ENCODE peak calls at places on chromosomes 2 and 18, in eight cellular contexts. One of them, this sample, is unnamed.

GRCh38 chr18:41524674-41525470 is 430.2 kb upstream of the PIK3C3 start:
- DNase-seq in HL-60: no peak
- DNase-seq in kidney epithelial cell: no peak
- DNase-seq in GM10248: no peak
- DNase-seq in K562: no peak
- DNase-seq in AG09319: no peak
- DNase-seq in pancreas: no peak
- DNase-seq in tibial artery: no peak
- DNase-seq in this sample: no peak

GRCh38 chr2:236712304-236712703 is 142.7 kb downstream of the ACKR3 start:
- DNase-seq in HL-60: no peak
- DNase-seq in kidney epithelial cell: no peak
- DNase-seq in GM10248: no peak
- DNase-seq in K562: no peak
- DNase-seq in AG09319: no peak
- DNase-seq in pancreas: no peak
- DNase-seq in tibial artery: no peak
- DNase-seq in this sample: no peak

GRCh38 chr2:95390272-95390880 is 12.1 kb upstream of the FAHD2A start:
- DNase-seq in HL-60: no peak
- DNase-seq in kidney epithelial cell: no peak
- DNase-seq in GM10248: no peak
- DNase-seq in K562: no peak
- DNase-seq in AG09319: no peak
- DNase-seq in pancreas: no peak
- DNase-seq in tibial artery: no peak
- DNase-seq in this sample: no peak

GRCh38 chr2:219104107-219105050 is 43.7 kb upstream of the IHH start:
- DNase-seq in HL-60: no peak
- DNase-seq in kidney epithelial cell: no peak
- DNase-seq in GM10248: peak
- DNase-seq in K562: peak
- DNase-seq in AG09319: peak
- DNase-seq in pancreas: no peak
- DNase-seq in tibial artery: no peak
- DNase-seq in this sample: no peak

GRCh38 chr2:10792660-10793400 is 19.8 kb downstream of the PDIA6 start:
- DNase-seq in HL-60: no peak
- DNase-seq in kidney epithelial cell: no peak
- DNase-seq in GM10248: no peak
- DNase-seq in K562: no peak
- DNase-seq in AG09319: no peak
- DNase-seq in pancreas: no peak
- DNase-seq in tibial artery: no peak
- DNase-seq in this sample: no peak

GRCh38 chr2:163370169-163370886 is 365.5 kb downstream of the FIGN start:
- DNase-seq in HL-60: no peak
- DNase-seq in kidney epithelial cell: no peak
- DNase-seq in GM10248: no peak
- DNase-seq in K562: no peak
- DNase-seq in AG09319: no peak
- DNase-seq in pancreas: no peak
- DNase-seq in tibial artery: no peak
- DNase-seq in this sample: no peak

GRCh38 chr2:100242891-100243670 is 79.2 kb downstream of the LONRF2 start:
- DNase-seq in HL-60: no peak
- DNase-seq in kidney epithelial cell: no peak
- DNase-seq in GM10248: peak
- DNase-seq in K562: peak
- DNase-seq in AG09319: peak
- DNase-seq in pancreas: peak
- DNase-seq in tibial artery: peak
- DNase-seq in this sample: peak

GRCh38 chr2:196077821-196078220 is 9.2 kb upstream of the DNAH7 start:
- DNase-seq in HL-60: no peak
- DNase-seq in kidney epithelial cell: no peak
- DNase-seq in GM10248: no peak
- DNase-seq in K562: no peak
- DNase-seq in AG09319: no peak
- DNase-seq in pancreas: no peak
- DNase-seq in tibial artery: no peak
- DNase-seq in this sample: no peak

GRCh38 chr2:96251721-96252292 is 14.0 kb downstream of the TMEM127 start:
- DNase-seq in HL-60: no peak
- DNase-seq in kidney epithelial cell: peak
- DNase-seq in GM10248: no peak
- DNase-seq in K562: peak
- DNase-seq in AG09319: peak
- DNase-seq in pancreas: no peak
- DNase-seq in tibial artery: peak
- DNase-seq in this sample: no peak

GRCh38 chr2:100130595-100131391 is 11.6 kb downstream of the AFF3 start:
- DNase-seq in HL-60: no peak
- DNase-seq in kidney epithelial cell: no peak
- DNase-seq in GM10248: no peak
- DNase-seq in K562: no peak
- DNase-seq in AG09319: no peak
- DNase-seq in pancreas: no peak
- DNase-seq in tibial artery: no peak
- DNase-seq in this sample: no peak

GRCh38 chr2:86054539-86055082 is 51.1 kb downstream of the POLR1A start:
- DNase-seq in HL-60: no peak
- DNase-seq in kidney epithelial cell: no peak
- DNase-seq in GM10248: no peak
- DNase-seq in K562: no peak
- DNase-seq in AG09319: peak
- DNase-seq in pancreas: no peak
- DNase-seq in tibial artery: no peak
- DNase-seq in this sample: no peak

GRCh38 chr2:240564191-240564570 is 4.0 kb downstream of the DUSP28 start:
- DNase-seq in HL-60: no peak
- DNase-seq in kidney epithelial cell: no peak
- DNase-seq in GM10248: no peak
- DNase-seq in K562: no peak
- DNase-seq in AG09319: no peak
- DNase-seq in pancreas: no peak
- DNase-seq in tibial artery: no peak
- DNase-seq in this sample: no peak

GRCh38 chr2:66814916-66815315 is 380.0 kb downstream of the MEIS1 start:
- DNase-seq in HL-60: peak
- DNase-seq in kidney epithelial cell: no peak
- DNase-seq in GM10248: no peak
- DNase-seq in K562: no peak
- DNase-seq in AG09319: no peak
- DNase-seq in pancreas: no peak
- DNase-seq in tibial artery: no peak
- DNase-seq in this sample: no peak

GRCh38 chr18:9613550-9614400 is 584 bp downstream of the PPP4R1 start:
- DNase-seq in HL-60: peak
- DNase-seq in kidney epithelial cell: no peak
- DNase-seq in GM10248: peak
- DNase-seq in K562: peak
- DNase-seq in AG09319: no peak
- DNase-seq in pancreas: peak
- DNase-seq in tibial artery: peak
- DNase-seq in this sample: peak

GRCh38 chr2:11827547-11827946 is 81.1 kb downstream of the LPIN1 start:
- DNase-seq in HL-60: no peak
- DNase-seq in kidney epithelial cell: no peak
- DNase-seq in GM10248: peak
- DNase-seq in K562: no peak
- DNase-seq in AG09319: no peak
- DNase-seq in pancreas: no peak
- DNase-seq in tibial artery: no peak
- DNase-seq in this sample: no peak

GRCh38 chr18:75896865-75897264 is 469.4 kb upstream of the SMIM21 start:
- DNase-seq in HL-60: no peak
- DNase-seq in kidney epithelial cell: no peak
- DNase-seq in GM10248: no peak
- DNase-seq in K562: no peak
- DNase-seq in AG09319: no peak
- DNase-seq in pancreas: no peak
- DNase-seq in tibial artery: no peak
- DNase-seq in this sample: no peak
- TF ChIP-seq CTCF in HL-60: no peak
- TF ChIP-seq CTCF in kidney epithelial cell: peak
- TF ChIP-seq CTCF in GM10248: no peak
- TF ChIP-seq CTCF in K562: no peak
- TF ChIP-seq CTCF in AG09319: no peak
- TF ChIP-seq CTCF in pancreas: no peak
- TF ChIP-seq CTCF in tibial artery: no peak
- TF ChIP-seq CTCF in this sample: no peak

GRCh38 chr18:13134551-13135401 is 83.8 kb upstream of the LDLRAD4 start:
- DNase-seq in HL-60: no peak
- DNase-seq in kidney epithelial cell: no peak
- DNase-seq in GM10248: no peak
- DNase-seq in K562: no peak
- DNase-seq in AG09319: no peak
- DNase-seq in pancreas: no peak
- DNase-seq in tibial artery: no peak
- DNase-seq in this sample: no peak
- TF ChIP-seq CTCF in HL-60: no peak
- TF ChIP-seq CTCF in kidney epithelial cell: no peak
- TF ChIP-seq CTCF in GM10248: no peak
- TF ChIP-seq CTCF in K562: no peak
- TF ChIP-seq CTCF in AG09319: no peak
- TF ChIP-seq CTCF in pancreas: no peak
- TF ChIP-seq CTCF in tibial artery: no peak
- TF ChIP-seq CTCF in this sample: no peak

GRCh38 chr2:78540255-78540654 is 485.2 kb upstream of the REG3G start:
- DNase-seq in HL-60: no peak
- DNase-seq in kidney epithelial cell: no peak
- DNase-seq in GM10248: no peak
- DNase-seq in K562: peak
- DNase-seq in AG09319: no peak
- DNase-seq in pancreas: no peak
- DNase-seq in tibial artery: no peak
- DNase-seq in this sample: no peak

GRCh38 chr2:78541088-78541450 is 484.4 kb upstream of the REG3G start:
- DNase-seq in HL-60: no peak
- DNase-seq in kidney epithelial cell: no peak
- DNase-seq in GM10248: no peak
- DNase-seq in K562: peak
- DNase-seq in AG09319: no peak
- DNase-seq in pancreas: no peak
- DNase-seq in tibial artery: no peak
- DNase-seq in this sample: no peak

GRCh38 chr2:78532762-78533399 is 492.6 kb upstream of the REG3G start:
- DNase-seq in HL-60: no peak
- DNase-seq in kidney epithelial cell: no peak
- DNase-seq in GM10248: no peak
- DNase-seq in K562: no peak
- DNase-seq in AG09319: no peak
- DNase-seq in pancreas: no peak
- DNase-seq in tibial artery: no peak
- DNase-seq in this sample: no peak

DNA sequence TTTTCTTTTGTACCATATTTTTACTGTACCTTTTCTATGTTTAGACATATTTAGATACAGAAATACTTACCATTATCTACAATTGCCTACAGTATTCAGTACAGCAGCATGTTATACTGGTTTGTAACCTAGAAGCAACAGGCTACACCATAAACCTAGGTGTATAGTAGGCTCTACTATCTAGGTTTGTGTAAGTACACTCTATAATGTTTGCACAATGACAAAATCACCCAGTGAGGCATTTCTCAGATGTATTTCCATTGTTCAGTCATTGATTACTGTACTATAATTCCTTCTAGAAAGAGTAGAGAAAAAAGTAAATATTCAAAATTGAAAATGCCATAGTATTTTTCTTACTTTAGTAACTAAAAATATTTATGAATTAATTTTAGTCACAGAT is 490.1 kb upstream of the REG3G start:
- DNase-seq in HL-60: no peak
- DNase-seq in kidney epithelial cell: no peak
- DNase-seq in GM10248: no peak
- DNase-seq in K562: no peak
- DNase-seq in AG09319: no peak
- DNase-seq in pancreas: no peak
- DNase-seq in tibial artery: no peak
- DNase-seq in this sample: no peak
- TF ChIP-seq CTCF in HL-60: no peak
- TF ChIP-seq CTCF in kidney epithelial cell: no peak
- TF ChIP-seq CTCF in GM10248: no peak
- TF ChIP-seq CTCF in K562: no peak
- TF ChIP-seq CTCF in AG09319: no peak
- TF ChIP-seq CTCF in pancreas: no peak
- TF ChIP-seq CTCF in tibial artery: no peak
- TF ChIP-seq CTCF in this sample: no peak

DNA sequence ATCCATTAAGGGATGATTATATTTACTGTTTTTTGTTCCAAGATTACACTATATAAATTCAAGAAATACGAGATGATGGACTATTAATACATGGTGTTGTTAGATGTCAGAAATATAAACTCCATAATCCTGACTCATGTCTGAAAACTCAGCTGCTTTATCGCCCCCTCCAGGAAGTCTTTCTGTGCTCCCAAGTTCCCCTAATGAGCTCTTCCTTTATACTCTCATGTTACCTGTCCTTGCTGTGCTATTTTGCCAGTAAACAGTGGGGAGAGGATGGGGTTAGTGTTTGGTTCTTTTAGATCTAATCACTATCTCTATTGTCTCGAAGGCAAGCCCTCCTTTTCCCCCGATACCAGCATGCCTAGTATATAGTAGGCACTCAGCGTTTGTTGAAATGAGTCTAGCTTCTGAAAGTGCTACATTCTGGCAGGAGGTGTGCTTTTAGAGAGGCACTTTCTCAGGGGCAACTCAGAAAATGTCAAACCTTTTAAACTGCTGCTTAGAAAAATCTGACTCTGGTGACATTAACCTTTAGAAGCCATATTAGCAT is 21.4 kb upstream of the BARD1 start:
- DNase-seq in HL-60: no peak
- DNase-seq in kidney epithelial cell: no peak
- DNase-seq in GM10248: no peak
- DNase-seq in K562: peak
- DNase-seq in AG09319: no peak
- DNase-seq in pancreas: no peak
- DNase-seq in tibial artery: no peak
- DNase-seq in this sample: no peak
- TF ChIP-seq CTCF in HL-60: no peak
- TF ChIP-seq CTCF in kidney epithelial cell: peak
- TF ChIP-seq CTCF in GM10248: peak
- TF ChIP-seq CTCF in K562: peak
- TF ChIP-seq CTCF in AG09319: peak
- TF ChIP-seq CTCF in pancreas: peak
- TF ChIP-seq CTCF in tibial artery: no peak
- TF ChIP-seq CTCF in this sample: peak

DNA sequence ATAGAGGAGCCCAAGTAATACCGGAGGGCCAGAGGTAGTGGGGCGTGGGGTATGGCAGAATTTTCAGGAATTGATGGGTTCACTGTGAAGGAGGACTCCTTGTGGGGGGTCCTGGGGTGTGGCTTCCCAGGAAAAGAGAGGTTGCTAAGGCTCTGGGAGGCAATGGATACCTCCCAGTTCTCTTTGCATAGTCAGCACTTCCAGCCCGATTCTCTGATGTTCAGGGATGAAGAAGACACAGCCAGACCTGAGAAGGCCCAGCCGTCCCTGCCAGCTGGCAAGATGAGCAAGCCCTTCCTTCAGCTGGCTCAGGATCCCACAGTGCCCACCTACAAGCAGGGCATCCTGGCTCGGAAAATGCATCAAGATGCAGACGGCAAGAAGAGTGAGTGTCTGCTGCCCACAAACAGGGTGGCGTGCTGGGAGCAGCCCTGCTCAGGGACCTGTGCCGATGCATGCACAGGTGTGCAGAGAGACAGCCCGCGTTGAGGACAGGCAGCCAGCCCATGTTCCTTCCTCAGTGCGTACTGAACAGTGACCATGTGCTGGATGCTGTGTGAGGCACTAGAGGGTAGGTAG is 22.2 kb downstream of the PSD4 start:
- DNase-seq in HL-60: no peak
- DNase-seq in kidney epithelial cell: no peak
- DNase-seq in GM10248: no peak
- DNase-seq in K562: no peak
- DNase-seq in AG09319: no peak
- DNase-seq in pancreas: no peak
- DNase-seq in tibial artery: no peak
- DNase-seq in this sample: no peak
- TF ChIP-seq CTCF in HL-60: no peak
- TF ChIP-seq CTCF in kidney epithelial cell: no peak
- TF ChIP-seq CTCF in GM10248: no peak
- TF ChIP-seq CTCF in K562: no peak
- TF ChIP-seq CTCF in AG09319: no peak
- TF ChIP-seq CTCF in pancreas: no peak
- TF ChIP-seq CTCF in tibial artery: no peak
- TF ChIP-seq CTCF in this sample: no peak